ENCODE peak calls at places on chromosomes 3 and 15, in five cellular contexts. U is foreskin fibroblast, G is neural crest cell, M is CD14-positive monocyte, Q is lower lobe of right lung. T is an unnamed sample.
A peak's percentile ranks its signal among the peaks of the same experiment; 100 is the strongest.

GRCh38 chr3:66344846-66345578 is 124.2 kb downstream of the SLC25A26 start:
- DNase-seq in U (no peak), Q (no peak), M (no peak), G (no peak), T (no peak)

GRCh38 chr3:3664916-3665315 is 134.3 kb upstream of the LRRN1 start:
- DNase-seq in Q (no peak), U (no peak), G (no peak), M (no peak), T (no peak)

GRCh38 chr3:112446343-112446742 is 52.9 kb downstream of the BTLA start:
- DNase-seq in M (no peak), U (no peak), G (no peak), Q (no peak), T (no peak)

GRCh38 chr3:30549600-30549999 is 56.8 kb upstream of the TGFBR2 start:
- DNase-seq in G (no peak), Q (no peak), M (no peak), U (no peak), T (no peak)

GRCh38 chr3:171328419-171329082 is 131.7 kb downstream of the TNIK start:
- DNase-seq in M (peak; percentile 72), U (peak; percentile 53), G (peak; percentile 7), Q (peak; percentile 73), T (no peak)

GRCh38 chr3:183959214-183959613 is 58.5 kb downstream of the ABCC5 start:
- DNase-seq in M (no peak), U (no peak), G (no peak), Q (no peak), T (no peak)

GRCh38 chr15:92883643-92884458 is 16.3 kb upstream of the CHD2 start:
- DNase-seq in M (no peak), G (no peak), U (no peak), Q (no peak), T (no peak)

GRCh38 chr3:34683851-34684250 is 885.4 kb downstream of the PDCD6IP start:
- DNase-seq in Q (peak; percentile 76), M (no peak), G (peak; percentile 63), U (peak; percentile 50), T (no peak)

GRCh38 chr3:58835075-58835474 is 168.5 kb upstream of the FAM3D start:
- DNase-seq in U (peak; percentile 54), M (no peak), Q (no peak), G (no peak), T (no peak)

GRCh38 chr3:36677331-36678007 is 86.9 kb downstream of the DCLK3 start:
- DNase-seq in Q (no peak), G (no peak), U (peak; percentile 91), M (no peak), T (no peak)

GRCh38 chr3:187976361-187976900 is 177.5 kb upstream of the LPP start:
- DNase-seq in Q (no peak), M (no peak), U (no peak), G (no peak), T (no peak)

GRCh38 chr3:102148598-102149302 is 286.1 kb upstream of the ZPLD1 start:
- DNase-seq in U (no peak), M (no peak), G (no peak), Q (no peak), T (no peak)

GRCh38 chr3:140896997-140897396 is 44.6 kb upstream of the SLC25A36 start:
- DNase-seq in M (no peak), U (peak; percentile 6), Q (no peak), G (no peak), T (no peak)

GRCh38 chr3:16477501-16477900 is 36.0 kb downstream of the RFTN1 start:
- DNase-seq in G (no peak), U (no peak), Q (no peak), M (no peak), T (no peak)

GRCh38 chr15:73474785-73475184 is 31.8 kb downstream of the REC114 start:
- DNase-seq in Q (no peak), M (no peak), G (no peak), U (no peak), T (no peak)

GRCh38 chr15:29939404-29939803 is 117.1 kb upstream of the TJP1 start:
- DNase-seq in M (no peak), G (no peak), Q (no peak), U (peak; percentile 71), T (no peak)

GRCh38 chr15:38843736-38844590 is 279.3 kb upstream of the RASGRP1 start:
- DNase-seq in G (no peak), Q (no peak), M (no peak), U (peak; percentile 86), T (no peak)

GRCh38 chr3:39122811-39123210 is 15.3 kb downstream of the TTC21A start:
- DNase-seq in U (no peak), Q (no peak), G (no peak), M (no peak), T (no peak)

GRCh38 chr15:41993447-41994170 is 21.3 kb upstream of the EHD4 start:
- DNase-seq in U (no peak), Q (no peak), G (no peak), M (no peak), T (no peak)

GRCh38 chr3:191328963-191329653 is at the start of gene CCDC50:
- DNase-seq in Q (peak; percentile 91), U (peak; percentile 92), G (peak; percentile 72), M (peak; percentile 51), T (peak; percentile 95)

GRCh38 chr3:122773856-122774535 is 19.6 kb downstream of the HSPBAP1 start:
- DNase-seq in M (no peak), U (no peak), Q (no peak), G (no peak), T (no peak)

GRCh38 chr3:170999737-171000242 is 26.7 kb downstream of the SLC2A2 start:
- DNase-seq in M (no peak), G (no peak), U (peak; percentile 93), Q (no peak), T (no peak)

GRCh38 chr3:181567446-181568075 is 144.2 kb upstream of the SOX2 start:
- DNase-seq in G (no peak), U (no peak), Q (no peak), M (no peak), T (no peak)

GRCh38 chr3:119222400-119222799 is 18.3 kb downstream of the B4GALT4 start:
- DNase-seq in M (no peak), G (no peak), Q (no peak), U (no peak), T (no peak)

GRCh38 chr3:119220198-119220597 is 20.5 kb downstream of the B4GALT4 start:
- DNase-seq in U (no peak), M (no peak), Q (no peak), G (no peak), T (no peak)

GRCh38 chr3:119221779-119222320 is 18.8 kb downstream of the B4GALT4 start:
- DNase-seq in M (no peak), U (peak; percentile 73), Q (no peak), G (no peak), T (no peak)

GRCh38 chr3:119220970-119221667 is 19.6 kb downstream of the B4GALT4 start:
- DNase-seq in Q (no peak), U (no peak), G (no peak), M (no peak), T (no peak)

GRCh38 chr3:119223511-119223910 is 17.2 kb downstream of the B4GALT4 start:
- DNase-seq in U (no peak), M (no peak), G (no peak), Q (no peak), T (no peak)
- TF ChIP-seq CTCF in U (no peak), M (no peak), G (no peak), Q (no peak), T (no peak)

DNA sequence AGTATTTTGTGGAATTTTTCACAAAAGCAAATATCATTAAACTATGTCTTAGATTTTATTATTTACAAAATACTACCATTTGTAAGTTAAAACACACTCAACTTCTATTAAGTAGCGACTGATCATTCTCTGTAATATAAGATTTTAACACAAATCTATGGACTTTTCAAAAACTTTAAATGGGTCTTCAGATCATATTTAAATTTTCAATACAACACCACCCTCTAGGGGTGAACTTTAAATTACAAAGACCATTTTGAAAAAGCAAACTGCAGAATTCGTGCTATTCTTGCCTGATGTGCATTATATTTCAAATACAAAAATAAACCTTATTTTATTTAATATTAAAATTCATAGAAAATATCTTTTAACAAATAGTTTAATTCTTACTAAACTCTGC is 8.2 kb upstream of the VGLL4 start:
- DNase-seq in M (no peak), Q (no peak), G (no peak), U (peak; percentile 73), T (no peak)
- TF ChIP-seq CTCF in M (peak; percentile 73), Q (peak; percentile 60), G (peak; percentile 78), U (peak; percentile 3), T (peak; percentile 89)

GRCh38 chr15:59867436-59867835 is 136.7 kb upstream of the FOXB1 start:
- DNase-seq in G (no peak), Q (no peak), U (no peak), M (no peak), T (no peak)
- TF ChIP-seq CTCF in G (no peak), Q (no peak), U (no peak), M (no peak), T (no peak)

GRCh38 chr15:70259640-70260066 is 161.9 kb upstream of the TLE3 start:
- DNase-seq in U (no peak), Q (no peak), M (no peak), G (no peak), T (no peak)
- TF ChIP-seq CTCF in U (peak; percentile 3), Q (no peak), M (no peak), G (no peak), T (peak; percentile 35)

DNA sequence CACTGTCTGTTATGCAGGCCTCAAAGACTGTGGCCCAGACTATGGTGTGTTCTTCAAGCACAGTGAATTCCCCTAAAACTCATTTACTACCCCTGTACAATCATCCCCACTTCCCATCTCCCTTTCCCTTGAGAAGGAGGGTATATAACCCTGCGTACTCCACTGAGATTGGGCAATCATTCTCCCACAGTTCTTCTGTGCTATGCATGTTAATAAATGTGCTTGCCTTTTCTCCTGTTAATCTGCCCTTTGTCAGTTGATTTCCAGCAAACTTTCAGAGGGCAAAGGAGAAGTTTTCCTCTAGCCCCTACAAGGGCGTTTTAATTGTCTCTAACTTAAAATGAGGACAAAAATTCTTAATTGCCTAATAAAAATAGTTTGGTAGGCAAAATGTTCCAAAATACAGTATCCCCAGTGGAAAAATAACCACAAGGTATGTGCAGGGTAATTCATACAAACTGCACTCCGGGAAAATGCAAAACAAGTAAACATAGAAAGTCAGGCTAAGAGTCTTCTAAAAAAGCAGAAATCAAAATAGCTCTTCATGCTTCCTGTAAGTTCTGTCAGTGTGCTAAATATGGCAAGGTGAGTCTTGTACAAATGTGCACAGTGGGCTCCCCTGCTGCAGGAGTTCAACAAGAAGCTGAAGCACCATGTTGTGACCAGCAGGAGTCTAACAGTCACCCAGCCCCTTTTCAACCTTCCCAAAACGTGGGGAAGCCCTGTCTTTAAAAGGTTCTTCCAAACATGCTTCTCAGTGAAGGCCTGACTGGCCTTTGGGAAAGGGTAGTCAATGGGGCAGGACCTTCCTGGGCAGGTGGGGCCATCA is 10.2 kb downstream of the ATP10A start:
- DNase-seq in G (no peak), U (peak; percentile 27), M (no peak), Q (no peak), T (no peak)
- TF ChIP-seq CTCF in G (no peak), U (no peak), M (no peak), Q (no peak), T (peak; percentile 52)